ENCODE peak calls at places on chromosomes 16 and 17, in eight cellular contexts. H is NCI-H2171; R is stimulated activated CD8-positive, alpha-beta memory T cell treated with anti-CD3 and anti-CD28 coated beads, Interleukin-4, amount 100 ng/mL, for 48 hours; V is mesenteric fat pad; F is NCI-H2081; S is head of caudate nucleus; B is body of pancreas; I is hypothalamus. D is an unnamed sample.

GRCh38 chr16:11424118-11424460 is 78.8 kb downstream of the RMI2 start:
- DNase-seq in H (no peak), R (no peak), V (no peak), F (no peak), S (no peak), B (no peak), I (no peak), D (no peak)

GRCh38 chr17:34916120-34916519 is 45.1 kb downstream of the CCT6B start:
- DNase-seq in H (no peak), R (no peak), V (no peak), F (no peak), S (no peak), B (no peak), I (no peak), D (no peak)

GRCh38 chr16:67663151-67663876 is 2.6 kb downstream of the PARD6A start:
- DNase-seq in H (no peak), R (peak; percentile 70), V (no peak), F (peak; percentile 17), S (peak; percentile 41), B (peak; percentile 43), I (no peak), D (no peak)

GRCh38 chr16:55052335-55053070 is 121.8 kb downstream of the IRX5 start:
- DNase-seq in H (no peak), R (no peak), V (peak; percentile 45), F (no peak), S (no peak), B (no peak), I (no peak), D (no peak)

GRCh38 chr16:4701791-4702465 is 8.6 kb downstream of the NUDT16L1 start:
- DNase-seq in H (no peak), R (no peak), V (no peak), F (no peak), S (no peak), B (no peak), I (no peak), D (no peak)

GRCh38 chr16:80466024-80466986 is 74.5 kb upstream of the DYNLRB2 start:
- DNase-seq in H (peak; percentile 9), R (peak; percentile 78), V (no peak), F (peak; percentile 9), S (peak; percentile 81), B (peak; percentile 55), I (peak; percentile 21), D (peak; percentile 8)

GRCh38 chr17:45320349-45320930 is 3.6 kb upstream of the MAP3K14 start:
- DNase-seq in H (no peak), R (no peak), V (no peak), F (no peak), S (no peak), B (no peak), I (no peak), D (no peak)

GRCh38 chr17:73311428-73311780 is 397 bp downstream of the CDC42EP4 start:
- DNase-seq in H (no peak), R (no peak), V (no peak), F (no peak), S (no peak), B (no peak), I (no peak), D (no peak)

GRCh38 chr16:56554441-56554840 is 10.4 kb upstream of the MT4 start:
- DNase-seq in H (no peak), R (no peak), V (peak; percentile 59), F (no peak), S (no peak), B (no peak), I (no peak), D (no peak)

GRCh38 chr16:86756882-86757703 is 178.7 kb downstream of the FOXL1 start:
- DNase-seq in H (no peak), R (no peak), V (no peak), F (no peak), S (no peak), B (no peak), I (no peak), D (no peak)

GRCh38 chr17:8724451-8724850 is 20.2 kb downstream of the CCDC42 start:
- DNase-seq in H (no peak), R (no peak), V (peak; percentile 55), F (no peak), S (no peak), B (no peak), I (no peak), D (no peak)

GRCh38 chr16:72241930-72242329 is 70.0 kb upstream of the PMFBP1 start:
- DNase-seq in H (peak; percentile 10), R (no peak), V (no peak), F (peak; percentile 27), S (peak; percentile 71), B (peak; percentile 35), I (no peak), D (peak; percentile 8)

GRCh38 chr17:78933959-78934568 is 8.9 kb upstream of the TIMP2 start:
- DNase-seq in H (peak; percentile 84), R (no peak), V (peak; percentile 96), F (peak; percentile 91), S (peak; percentile 84), B (peak; percentile 98), I (peak; percentile 74), D (peak; percentile 74)

GRCh38 chr16:19227643-19228042 is 57.9 kb upstream of the CLEC19A start:
- DNase-seq in H (no peak), R (no peak), V (no peak), F (no peak), S (no peak), B (peak; percentile 19), I (no peak), D (peak; percentile 34)

GRCh38 chr16:56950881-56951771 is 10.6 kb upstream of the CETP start:
- DNase-seq in H (no peak), R (peak; percentile 77), V (peak; percentile 86), F (no peak), S (peak; percentile 35), B (peak; percentile 72), I (no peak), D (peak; percentile 36)

GRCh38 chr17:40015998-40016691 is 905 bp downstream of the CSF3 start:
- DNase-seq in H (no peak), R (no peak), V (no peak), F (no peak), S (no peak), B (no peak), I (no peak), D (no peak)

GRCh38 chr17:40362696-40363479 is 1.6 kb downstream of the GJD3 start:
- DNase-seq in H (peak; percentile 67), R (peak; percentile 90), V (no peak), F (peak; percentile 59), S (peak; percentile 50), B (peak; percentile 76), I (no peak), D (no peak)

GRCh38 chr16:82991435-82991834 is 364.7 kb downstream of the CDH13 start:
- DNase-seq in H (no peak), R (no peak), V (no peak), F (no peak), S (no peak), B (no peak), I (no peak), D (no peak)

GRCh38 chr16:88613911-88614817 is 24.2 kb upstream of the IL17C start:
- DNase-seq in H (no peak), R (no peak), V (no peak), F (no peak), S (no peak), B (no peak), I (no peak), D (no peak)

GRCh38 chr17:42071810-42072209 is 21.4 kb upstream of the C17orf113 start:
- DNase-seq in H (no peak), R (peak; percentile 47), V (no peak), F (no peak), S (no peak), B (no peak), I (no peak), D (no peak)

GRCh38 chr17:78973792-78974520 is 5.8 kb downstream of the LGALS3BP start:
- DNase-seq in H (no peak), R (no peak), V (no peak), F (no peak), S (no peak), B (no peak), I (no peak), D (no peak)

GRCh38 chr17:71200597-71200996 is 920.2 kb upstream of the SOX9 start:
- DNase-seq in H (no peak), R (no peak), V (no peak), F (no peak), S (no peak), B (no peak), I (no peak), D (no peak)

GRCh38 chr17:79891113-79891730 is 52.0 kb upstream of the CBX4 start:
- DNase-seq in H (no peak), R (no peak), V (peak; percentile 53), F (no peak), S (no peak), B (no peak), I (no peak), D (no peak)

GRCh38 chr17:76884995-76885896 is 17.0 kb downstream of the MGAT5B start:
- DNase-seq in H (no peak), R (no peak), V (no peak), F (no peak), S (peak; percentile 57), B (no peak), I (no peak), D (no peak)

GRCh38 chr17:78219396-78220150 is 5.5 kb downstream of the BIRC5 start:
- DNase-seq in H (peak; percentile 63), R (no peak), V (no peak), F (no peak), S (no peak), B (no peak), I (no peak), D (no peak)

GRCh38 chr16:3713587-3714242 is 3.6 kb downstream of the TRAP1 start:
- DNase-seq in H (no peak), R (no peak), V (no peak), F (no peak), S (no peak), B (no peak), I (no peak), D (no peak)

D was measured in hippocampal formation.